ENCODE peak calls at places on chromosomes 13 and 19, in four cellular contexts. S is T-helper 1 cell; Q is kidney; D is activated CD4-positive, CD25-positive, alpha-beta regulatory T cell treated with anti-CD3 and anti-CD28 coated beads, Interleukin-2, amount 50 U/mL, for 16 hours. X is an unnamed sample.

GRCh38 chr13:35794734-35795389 is 318.4 kb upstream of the MAB21L1 start:
- DNase-seq in S (no peak), D (no peak), Q (no peak), X (no peak)

GRCh38 chr13:50730496-50731171 is 112.9 kb downstream of the DLEU7 start:
- DNase-seq in D (no peak), Q (no peak), S (no peak), X (no peak)

GRCh38 chr19:29497241-29497640 is 28.6 kb upstream of the VSTM2B start:
- DNase-seq in S (no peak), Q (no peak), D (no peak), X (no peak)

GRCh38 chr19:52739576-52739975 is 4.7 kb upstream of the ZNF611 start:
- DNase-seq in D (no peak), Q (peak; percentile 79), S (no peak), X (no peak)

GRCh38 chr19:57302020-57302465 is 18.2 kb upstream of the ZNF543 start:
- DNase-seq in S (no peak), D (no peak), Q (no peak), X (no peak)

GRCh38 chr13:32587774-32588165 is 1.5 kb downstream of the PDS5B start:
- DNase-seq in D (no peak), Q (no peak), S (no peak), X (no peak)

GRCh38 chr19:10069046-10069445 is 17.1 kb upstream of the SHFL start:
- DNase-seq in S (no peak), Q (no peak), D (no peak), X (no peak)

GRCh38 chr13:98454389-98454881 is 122.5 kb downstream of the STK24 start:
- DNase-seq in D (no peak), Q (peak; percentile 62), S (no peak), X (no peak)

GRCh38 chr13:113272791-113273190 is 24.2 kb upstream of the LAMP1 start:
- DNase-seq in D (no peak), S (no peak), Q (no peak), X (no peak)

GRCh38 chr19:46133101-46133627 is 8.7 kb upstream of the IGFL3 start:
- DNase-seq in S (no peak), D (no peak), Q (no peak), X (no peak)

GRCh38 chr13:104085611-104086010 is 1019.4 kb upstream of the SLC10A2 start:
- DNase-seq in D (no peak), S (no peak), Q (no peak), X (no peak)

GRCh38 chr19:4913996-4914735 is 4.9 kb downstream of the UHRF1 start:
- DNase-seq in S (peak; percentile 10), D (no peak), Q (no peak), X (no peak)

GRCh38 chr19:17348700-17349099 is 11.3 kb downstream of the GTPBP3 start:
- DNase-seq in S (no peak), Q (peak; percentile 93), D (no peak), X (no peak)

GRCh38 chr19:10290439-10290875 is 705 bp downstream of the ICAM5 start:
- DNase-seq in S (no peak), D (no peak), Q (peak; percentile 79), X (no peak)

GRCh38 chr19:16671652-16672274 is 10.8 kb downstream of the TMEM38A start:
- DNase-seq in Q (no peak), S (no peak), D (no peak), X (no peak)

GRCh38 chr19:13707901-13708300 is 56.4 kb upstream of the MRI1 start:
- DNase-seq in S (no peak), D (no peak), Q (no peak), X (no peak)

X was measured in stimulated activated CD8-positive, alpha-beta memory T cell treated with anti-CD3 and anti-CD28 coated beads, Interleukin-15, amount 100 ng/mL, for 1 hour.